ENCODE peak calls at places on chromosome 17, in four cellular contexts. A is body of pancreas, G is astrocyte of the spinal cord, F is IMR-90. S is an unnamed sample.

GRCh38 chr17:27848941-27849340 is 44.2 kb downstream of the LYRM9 start:
- DNase-seq in A (no peak), G (no peak), F (no peak), S (no peak)

GRCh38 chr17:68539536-68540469 is 27.6 kb downstream of the PRKAR1A start:
- DNase-seq in A (peak; percentile 15), G (peak; percentile 10), F (no peak), S (peak; percentile 55)

GRCh38 chr17:62064029-62064790 is 868 bp downstream of the MED13 start:
- DNase-seq in A (peak; percentile 37), G (peak; percentile 43), F (peak; percentile 18), S (peak; percentile 51)

GRCh38 chr17:14940946-14941280 is 324.2 kb downstream of the PMP22 start:
- DNase-seq in A (no peak), G (no peak), F (no peak), S (no peak)

GRCh38 chr17:41678411-41678906 is 10.2 kb upstream of the EIF1 start:
- DNase-seq in A (no peak), G (peak; percentile 29), F (peak; percentile 9), S (peak; percentile 23)

GRCh38 chr17:73349138-73349537 is 37.3 kb upstream of the CDC42EP4 start:
- DNase-seq in A (no peak), G (no peak), F (no peak), S (peak; percentile 34)

GRCh38 chr17:4747847-4748246 is 8.1 kb upstream of the CXCL16 start:
- DNase-seq in A (peak; percentile 57), G (no peak), F (no peak), S (no peak)

GRCh38 chr17:1724869-1725641 is 551 bp downstream of the WDR81 start:
- DNase-seq in A (no peak), G (no peak), F (no peak), S (no peak)

GRCh38 chr17:70661342-70662222 is 492.2 kb downstream of the KCNJ2 start:
- DNase-seq in A (peak; percentile 22), G (peak; percentile 69), F (peak; percentile 12), S (peak; percentile 39)

GRCh38 chr17:52106638-52107261 is 51.8 kb downstream of the CA10 start:
- DNase-seq in A (peak; percentile 50), G (peak; percentile 40), F (no peak), S (peak; percentile 27)

DNA sequence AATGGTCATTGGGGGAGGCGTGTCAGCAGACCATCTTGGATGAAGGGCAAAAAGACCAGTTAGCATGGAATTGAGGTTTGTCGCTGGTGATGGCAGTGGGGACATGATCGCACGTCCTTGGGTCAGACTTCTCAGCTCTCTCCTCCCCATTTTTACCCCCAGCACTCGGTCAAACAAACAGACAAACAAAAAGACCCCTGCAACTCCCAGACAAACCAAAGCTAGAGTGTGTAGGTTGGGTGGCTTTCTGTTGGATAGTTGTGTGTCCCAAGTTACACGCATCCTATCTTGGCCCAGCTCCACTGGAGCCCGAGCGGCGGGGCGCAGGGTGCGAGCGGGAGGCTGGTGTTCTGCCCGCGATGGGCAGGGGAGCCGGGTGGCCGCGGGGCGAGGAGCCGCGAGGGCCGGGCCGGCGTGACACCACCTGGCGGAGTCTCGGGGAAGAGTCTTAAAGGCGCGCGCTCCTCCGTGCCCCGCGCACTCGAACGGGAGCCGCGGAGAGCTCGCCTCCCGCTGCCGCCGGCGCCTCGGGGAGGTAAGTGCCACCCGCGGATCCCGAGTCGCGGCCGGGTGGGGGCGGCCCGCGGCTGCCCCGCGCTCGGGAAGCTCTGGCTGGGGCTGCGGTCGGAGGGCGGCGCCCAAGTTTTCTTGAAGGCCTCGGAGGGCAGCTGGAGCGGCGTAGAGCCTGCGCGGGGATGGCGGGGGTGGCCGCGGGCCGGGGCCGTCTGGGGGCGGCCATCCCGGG is 18.5 kb upstream of the NTN1 start:
- DNase-seq in A (no peak), G (no peak), F (no peak), S (no peak)
- TF ChIP-seq CTCF in A (peak; percentile 41), G (no peak), F (no peak), S (no peak)

GRCh38 chr17:71668807-71669206 is 452.0 kb upstream of the SOX9 start:
- DNase-seq in A (no peak), G (no peak), F (no peak), S (no peak)
- TF ChIP-seq CTCF in A (no peak), G (no peak), F (no peak), S (no peak)

GRCh38 chr17:36813957-36814356 is 123.3 kb upstream of the LHX1 start:
- DNase-seq in A (no peak), G (no peak), F (no peak), S (no peak)
- TF ChIP-seq CTCF in A (no peak), G (no peak), F (no peak), S (no peak)

DNA sequence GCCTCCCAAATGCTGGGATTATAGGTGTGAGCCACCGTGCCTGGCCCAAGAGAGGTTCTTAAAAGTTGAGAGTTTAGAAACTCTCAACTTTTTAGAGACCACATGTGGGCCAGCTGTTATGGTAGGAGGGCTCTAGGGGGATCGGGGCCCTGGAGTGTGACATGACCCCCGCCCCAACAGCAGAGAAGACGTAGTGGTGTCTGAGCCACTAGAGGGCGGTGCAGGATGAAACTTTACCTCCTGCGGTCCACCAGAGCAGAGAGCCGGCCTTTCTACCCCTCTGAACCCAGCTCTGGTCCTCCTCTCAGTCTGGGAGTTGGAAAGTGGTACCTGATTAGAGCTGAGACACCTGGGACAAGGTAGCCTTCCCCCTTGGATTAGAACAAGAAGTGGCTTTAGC is 7.4 kb downstream of the CDK5RAP3 start:
- DNase-seq in A (peak; percentile 58), G (peak; percentile 43), F (peak; percentile 54), S (peak; percentile 75)
- TF ChIP-seq CTCF in A (peak; percentile 55), G (peak; percentile 80), F (peak; percentile 74), S (peak; percentile 86)

GRCh38 chr17:77419095-77419494 is 278.3 kb downstream of the SEC14L1 start:
- DNase-seq in A (no peak), G (no peak), F (no peak), S (no peak)

GRCh38 chr17:77420804-77421634 is 280.2 kb downstream of the SEC14L1 start:
- DNase-seq in A (peak; percentile 51), G (peak; percentile 92), F (peak; percentile 93), S (peak; percentile 94)

GRCh38 chr17:77421635-77421982 is 280.8 kb downstream of the SEC14L1 start:
- DNase-seq in A (no peak), G (no peak), F (no peak), S (no peak)

GRCh38 chr17:77419547-77420475 is 279.0 kb downstream of the SEC14L1 start:
- DNase-seq in A (no peak), G (peak; percentile 44), F (peak; percentile 80), S (peak; percentile 63)

DNA sequence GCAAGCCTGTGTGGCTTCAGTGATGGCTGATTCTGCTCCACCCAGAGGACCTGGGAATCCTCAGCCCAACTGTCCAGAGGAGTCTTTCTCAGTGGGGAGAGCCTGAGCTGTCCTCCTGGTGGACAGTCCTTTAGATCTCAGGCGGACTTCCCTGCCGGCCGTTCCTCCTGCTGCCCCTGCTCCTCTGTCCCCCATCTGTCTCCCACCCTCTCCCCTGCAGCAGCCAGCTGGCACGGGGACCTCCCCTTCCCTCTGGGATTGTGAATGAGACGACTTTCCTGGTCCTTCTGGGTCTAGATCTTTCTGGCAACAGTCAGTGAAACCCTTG is 279.7 kb downstream of the SEC14L1 start:
- DNase-seq in A (no peak), G (no peak), F (no peak), S (peak; percentile 40)
- TF ChIP-seq CTCF in A (no peak), G (no peak), F (peak; percentile 12), S (peak; percentile 45)

GRCh38 chr17:65202833-65203571 is 65.8 kb downstream of the RGS9 start:
- DNase-seq in A (peak; percentile 15), G (no peak), F (no peak), S (no peak)

GRCh38 chr17:65204001-65204400 is 66.8 kb downstream of the RGS9 start:
- DNase-seq in A (no peak), G (no peak), F (no peak), S (no peak)

GRCh38 chr17:65205655-65206054 is 68.5 kb downstream of the RGS9 start:
- DNase-seq in A (no peak), G (no peak), F (no peak), S (no peak)

GRCh38 chr17:65208753-65209152 is 71.6 kb downstream of the RGS9 start:
- DNase-seq in A (no peak), G (no peak), F (no peak), S (no peak)
- TF ChIP-seq CTCF in A (no peak), G (no peak), F (no peak), S (no peak)